ENCODE peak calls at places on chromosomes 12 and 14, in six cellular contexts. W is HS-27A, A is nephron progenitor cell, Y is left ventricle myocardium superior, F is fibroblast of the aortic adventitia, R is renal cortical epithelial cell. G is an unnamed sample.

GRCh38 chr12:19382111-19382526 is 57.2 kb upstream of the AEBP2 start:
- DNase-seq in W (peak), A (no peak), Y (no peak), F (peak), R (peak), G (peak)

GRCh38 chr12:64782181-64782580 is 23.0 kb upstream of the GNS start:
- DNase-seq in W (no peak), A (no peak), Y (no peak), F (no peak), R (no peak), G (no peak)

GRCh38 chr12:58415716-58416115 is 474.3 kb downstream of the ATP23 start:
- DNase-seq in W (no peak), A (no peak), Y (no peak), F (peak), R (no peak), G (no peak)

GRCh38 chr12:114275937-114276785 is 129.8 kb downstream of the TBX5 start:
- DNase-seq in W (no peak), A (no peak), Y (no peak), F (peak), R (no peak), G (no peak)

GRCh38 chr14:37406095-37406494 is 189.0 kb downstream of the FOXA1 start:
- DNase-seq in W (no peak), A (no peak), Y (no peak), F (no peak), R (no peak), G (no peak)

GRCh38 chr14:32808574-32809098 is 130.0 kb upstream of the NPAS3 start:
- DNase-seq in W (no peak), A (no peak), Y (no peak), F (peak), R (peak), G (no peak)

GRCh38 chr14:49977126-49977841 is 84.4 kb downstream of the ARF6 start:
- DNase-seq in W (no peak), A (no peak), Y (no peak), F (no peak), R (no peak), G (no peak)

GRCh38 chr12:121472150-121472905 is 72.4 kb downstream of the RNF34 start:
- DNase-seq in W (no peak), A (no peak), Y (no peak), F (no peak), R (peak), G (no peak)

GRCh38 chr12:6635856-6636521 is at the start of gene LPAR5:
- DNase-seq in W (no peak), A (no peak), Y (no peak), F (peak), R (peak), G (no peak)

GRCh38 chr12:29516431-29516875 is 19.0 kb upstream of the OVCH1 start:
- DNase-seq in W (peak), A (no peak), Y (no peak), F (peak), R (no peak), G (peak)

GRCh38 chr14:76267322-76268012 is 108.5 kb upstream of the ESRRB start:
- DNase-seq in W (peak), A (peak), Y (peak), F (peak), R (peak), G (no peak)

GRCh38 chr12:118010903-118011302 is 5.6 kb upstream of the RFC5 start:
- DNase-seq in W (no peak), A (no peak), Y (no peak), F (no peak), R (no peak), G (no peak)

GRCh38 chr14:67429651-67430205 is 17.8 kb upstream of the PLEK2 start:
- DNase-seq in W (no peak), A (no peak), Y (no peak), F (no peak), R (no peak), G (no peak)

GRCh38 chr14:93207468-93208308 is 632 bp downstream of the UBR7 start:
- DNase-seq in W (peak), A (peak), Y (peak), F (peak), R (peak), G (no peak)

GRCh38 chr12:29599397-29599796 is 101.9 kb upstream of the OVCH1 start:
- DNase-seq in W (peak), A (no peak), Y (no peak), F (peak), R (no peak), G (peak)

GRCh38 chr12:46303039-46303666 is 34.3 kb upstream of the SLC38A1 start:
- DNase-seq in W (no peak), A (no peak), Y (no peak), F (peak), R (peak), G (no peak)

GRCh38 chr12:13164859-13165577 is 31.5 kb upstream of the EMP1 start:
- DNase-seq in W (no peak), A (no peak), Y (no peak), F (no peak), R (peak), G (no peak)

GRCh38 chr12:55797068-55797467 is 20.5 kb downstream of the SARNP start:
- DNase-seq in W (no peak), A (peak), Y (no peak), F (peak), R (peak), G (no peak)

GRCh38 chr12:94760786-94761185 is 110.4 kb upstream of the TMCC3 start:
- DNase-seq in W (no peak), A (no peak), Y (no peak), F (peak), R (peak), G (no peak)

GRCh38 chr14:104925214-104925899 is 678 bp downstream of the PLD4 start:
- DNase-seq in W (no peak), A (no peak), Y (no peak), F (no peak), R (no peak), G (no peak)